ENCODE peak calls at places on chromosomes 13 and 19, in six cellular contexts. Z, I, K, W, V and C are unnamed samples.
A peak's percentile ranks its signal among the peaks of the same experiment; 100 is the strongest.

GRCh38 chr19:49512970-49513745 is 697 bp downstream of the FCGRT start:
- DNase-seq in V (peak; percentile 70), Z (peak; percentile 77), W (peak; percentile 7), K (no peak), I (peak; percentile 82), C (no peak)

GRCh38 chr19:13098291-13099072 is 4.2 kb downstream of the LYL1 start:
- DNase-seq in Z (no peak), V (no peak), K (no peak), W (no peak), I (peak; percentile 50), C (no peak)

GRCh38 chr13:98556968-98557591 is 19.8 kb downstream of the STK24 start:
- DNase-seq in V (no peak), Z (no peak), W (no peak), K (no peak), I (no peak), C (no peak)

GRCh38 chr13:20812890-20813289 is 39.1 kb upstream of the EEF1AKMT1 start:
- DNase-seq in K (no peak), Z (no peak), V (no peak), W (no peak), I (no peak), C (no peak)

GRCh38 chr13:79745141-79745540 is 264.2 kb downstream of the NDFIP2 start:
- DNase-seq in V (no peak), W (no peak), K (no peak), I (no peak), Z (peak; percentile 53), C (no peak)

GRCh38 chr19:55119053-55119452 is 1.6 kb upstream of the PPP1R12C start:
- DNase-seq in V (no peak), Z (no peak), I (no peak), K (no peak), W (no peak), C (no peak)

GRCh38 chr13:106384516-106384915 is 150.9 kb downstream of the EFNB2 start:
- DNase-seq in Z (no peak), I (no peak), K (no peak), V (no peak), W (no peak), C (no peak)

GRCh38 chr13:77737583-77738200 is 40.2 kb downstream of the SLAIN1 start:
- DNase-seq in Z (no peak), K (no peak), I (no peak), W (no peak), V (no peak), C (no peak)

GRCh38 chr13:64164435-64164834 is 2748.8 kb upstream of the PCDH20 start:
- DNase-seq in I (peak; percentile 2), W (no peak), Z (no peak), K (no peak), V (no peak), C (no peak)

GRCh38 chr13:31887311-31887710 is 144.3 kb upstream of the FRY start:
- DNase-seq in V (no peak), Z (no peak), W (no peak), K (peak; percentile 16), I (no peak), C (peak; percentile 23)

GRCh38 chr19:3513198-3514140 is 7.4 kb downstream of the FZR1 start:
- DNase-seq in W (no peak), I (no peak), K (no peak), V (no peak), Z (no peak), C (no peak)